ENCODE peak calls at places on chromosomes 12 and 14, in seven cellular contexts. One of them, this sample, is unnamed.

GRCh38 chr14:55873229-55873628 is 245.0 kb upstream of the PELI2 start:
- DNase-seq in heart right ventricle: no peak
- DNase-seq in PC-3: no peak
- DNase-seq in suprapubic skin: no peak
- DNase-seq in osteoblast: no peak
- DNase-seq in CD4-positive, CD25-positive, alpha-beta regulatory T cell: no peak
- DNase-seq in substantia nigra: no peak
- DNase-seq in this sample: no peak

GRCh38 chr14:93688239-93688666 is 100.0 kb downstream of the PRIMA1 start:
- DNase-seq in suprapubic skin: no peak
- DNase-seq in osteoblast: no peak
- DNase-seq in PC-3: no peak
- DNase-seq in substantia nigra: no peak
- DNase-seq in CD4-positive, CD25-positive, alpha-beta regulatory T cell: no peak
- DNase-seq in heart right ventricle: no peak
- DNase-seq in this sample: no peak

GRCh38 chr14:73283592-73284379 is 46.5 kb downstream of the PAPLN start:
- DNase-seq in PC-3: peak
- DNase-seq in osteoblast: no peak
- DNase-seq in heart right ventricle: no peak
- DNase-seq in CD4-positive, CD25-positive, alpha-beta regulatory T cell: no peak
- DNase-seq in suprapubic skin: no peak
- DNase-seq in substantia nigra: peak
- DNase-seq in this sample: peak

GRCh38 chr12:2353281-2353680 is 300.5 kb downstream of the CACNA1C start:
- DNase-seq in substantia nigra: no peak
- DNase-seq in osteoblast: no peak
- DNase-seq in heart right ventricle: no peak
- DNase-seq in suprapubic skin: no peak
- DNase-seq in CD4-positive, CD25-positive, alpha-beta regulatory T cell: no peak
- DNase-seq in PC-3: no peak
- DNase-seq in this sample: no peak

GRCh38 chr14:101017806-101018560 is 114.5 kb upstream of the RTL1 start:
- DNase-seq in CD4-positive, CD25-positive, alpha-beta regulatory T cell: no peak
- DNase-seq in substantia nigra: no peak
- DNase-seq in heart right ventricle: no peak
- DNase-seq in suprapubic skin: no peak
- DNase-seq in PC-3: no peak
- DNase-seq in osteoblast: no peak
- DNase-seq in this sample: no peak

GRCh38 chr12:110349521-110350151 is 53.9 kb downstream of the ANAPC7 start:
- DNase-seq in CD4-positive, CD25-positive, alpha-beta regulatory T cell: peak
- DNase-seq in heart right ventricle: no peak
- DNase-seq in PC-3: no peak
- DNase-seq in substantia nigra: no peak
- DNase-seq in suprapubic skin: no peak
- DNase-seq in osteoblast: no peak
- DNase-seq in this sample: no peak

GRCh38 chr12:42756841-42757661 is 167.5 kb upstream of the PRICKLE1 start:
- DNase-seq in substantia nigra: no peak
- DNase-seq in suprapubic skin: no peak
- DNase-seq in heart right ventricle: no peak
- DNase-seq in PC-3: peak
- DNase-seq in osteoblast: peak
- DNase-seq in CD4-positive, CD25-positive, alpha-beta regulatory T cell: no peak
- DNase-seq in this sample: peak

GRCh38 chr14:105162374-105162979 is 6.1 kb downstream of the JAG2 start:
- DNase-seq in CD4-positive, CD25-positive, alpha-beta regulatory T cell: no peak
- DNase-seq in heart right ventricle: no peak
- DNase-seq in osteoblast: no peak
- DNase-seq in suprapubic skin: no peak
- DNase-seq in substantia nigra: no peak
- DNase-seq in PC-3: peak
- DNase-seq in this sample: no peak

GRCh38 chr12:67710582-67710981 is 62.0 kb downstream of the DYRK2 start:
- DNase-seq in suprapubic skin: no peak
- DNase-seq in PC-3: peak
- DNase-seq in substantia nigra: no peak
- DNase-seq in heart right ventricle: peak
- DNase-seq in CD4-positive, CD25-positive, alpha-beta regulatory T cell: no peak
- DNase-seq in osteoblast: peak
- DNase-seq in this sample: peak

GRCh38 chr14:50967719-50968266 is 23.5 kb upstream of the PYGL start:
- DNase-seq in heart right ventricle: no peak
- DNase-seq in PC-3: no peak
- DNase-seq in osteoblast: peak
- DNase-seq in CD4-positive, CD25-positive, alpha-beta regulatory T cell: no peak
- DNase-seq in substantia nigra: no peak
- DNase-seq in suprapubic skin: no peak
- DNase-seq in this sample: no peak
- H3K27ac ChIP-seq in heart right ventricle: no peak
- H3K27ac ChIP-seq in PC-3: no peak
- H3K27ac ChIP-seq in osteoblast: no peak
- H3K27ac ChIP-seq in CD4-positive, CD25-positive, alpha-beta regulatory T cell: no peak
- H3K27ac ChIP-seq in substantia nigra: no peak
- H3K27ac ChIP-seq in suprapubic skin: no peak
- H3K27ac ChIP-seq in this sample: no peak

GRCh38 chr14:75267141-75267601 is 11.5 kb upstream of the FOS start:
- DNase-seq in CD4-positive, CD25-positive, alpha-beta regulatory T cell: no peak
- DNase-seq in heart right ventricle: no peak
- DNase-seq in osteoblast: no peak
- DNase-seq in substantia nigra: no peak
- DNase-seq in suprapubic skin: peak
- DNase-seq in PC-3: no peak
- DNase-seq in this sample: peak
- H3K27ac ChIP-seq in CD4-positive, CD25-positive, alpha-beta regulatory T cell: no peak
- H3K27ac ChIP-seq in heart right ventricle: peak
- H3K27ac ChIP-seq in osteoblast: peak
- H3K27ac ChIP-seq in substantia nigra: no peak
- H3K27ac ChIP-seq in suprapubic skin: peak
- H3K27ac ChIP-seq in PC-3: no peak
- H3K27ac ChIP-seq in this sample: peak

GRCh38 chr12:50240792-50241114 is 42.6 kb downstream of the LIMA1 start:
- DNase-seq in suprapubic skin: no peak
- DNase-seq in osteoblast: no peak
- DNase-seq in heart right ventricle: no peak
- DNase-seq in CD4-positive, CD25-positive, alpha-beta regulatory T cell: no peak
- DNase-seq in substantia nigra: no peak
- DNase-seq in PC-3: no peak
- DNase-seq in this sample: no peak

GRCh38 chr12:50241178-50241577 is 42.1 kb downstream of the LIMA1 start:
- DNase-seq in heart right ventricle: no peak
- DNase-seq in substantia nigra: no peak
- DNase-seq in suprapubic skin: no peak
- DNase-seq in PC-3: peak
- DNase-seq in osteoblast: no peak
- DNase-seq in CD4-positive, CD25-positive, alpha-beta regulatory T cell: no peak
- DNase-seq in this sample: no peak

GRCh38 chr12:50246159-50246865 is 37.0 kb downstream of the LIMA1 start:
- DNase-seq in CD4-positive, CD25-positive, alpha-beta regulatory T cell: no peak
- DNase-seq in suprapubic skin: no peak
- DNase-seq in heart right ventricle: no peak
- DNase-seq in substantia nigra: no peak
- DNase-seq in osteoblast: peak
- DNase-seq in PC-3: no peak
- DNase-seq in this sample: no peak

GRCh38 chr12:50242751-50243191 is 40.5 kb downstream of the LIMA1 start:
- DNase-seq in PC-3: peak
- DNase-seq in substantia nigra: no peak
- DNase-seq in osteoblast: peak
- DNase-seq in CD4-positive, CD25-positive, alpha-beta regulatory T cell: no peak
- DNase-seq in heart right ventricle: no peak
- DNase-seq in suprapubic skin: no peak
- DNase-seq in this sample: peak

GRCh38 chr12:50243507-50243906 is 39.8 kb downstream of the LIMA1 start:
- DNase-seq in suprapubic skin: no peak
- DNase-seq in heart right ventricle: no peak
- DNase-seq in osteoblast: no peak
- DNase-seq in CD4-positive, CD25-positive, alpha-beta regulatory T cell: no peak
- DNase-seq in substantia nigra: no peak
- DNase-seq in PC-3: no peak
- DNase-seq in this sample: no peak
- H3K27ac ChIP-seq in suprapubic skin: peak
- H3K27ac ChIP-seq in heart right ventricle: no peak
- H3K27ac ChIP-seq in osteoblast: peak
- H3K27ac ChIP-seq in CD4-positive, CD25-positive, alpha-beta regulatory T cell: no peak
- H3K27ac ChIP-seq in substantia nigra: no peak
- H3K27ac ChIP-seq in PC-3: peak
- H3K27ac ChIP-seq in this sample: peak

GRCh38 chr12:47014474-47014873 is 64.9 kb upstream of the PCED1B start:
- DNase-seq in substantia nigra: no peak
- DNase-seq in osteoblast: no peak
- DNase-seq in CD4-positive, CD25-positive, alpha-beta regulatory T cell: no peak
- DNase-seq in suprapubic skin: no peak
- DNase-seq in PC-3: peak
- DNase-seq in heart right ventricle: no peak
- DNase-seq in this sample: peak
- H3K27ac ChIP-seq in substantia nigra: no peak
- H3K27ac ChIP-seq in osteoblast: peak
- H3K27ac ChIP-seq in CD4-positive, CD25-positive, alpha-beta regulatory T cell: no peak
- H3K27ac ChIP-seq in suprapubic skin: no peak
- H3K27ac ChIP-seq in PC-3: peak
- H3K27ac ChIP-seq in heart right ventricle: no peak
- H3K27ac ChIP-seq in this sample: peak

DNA sequence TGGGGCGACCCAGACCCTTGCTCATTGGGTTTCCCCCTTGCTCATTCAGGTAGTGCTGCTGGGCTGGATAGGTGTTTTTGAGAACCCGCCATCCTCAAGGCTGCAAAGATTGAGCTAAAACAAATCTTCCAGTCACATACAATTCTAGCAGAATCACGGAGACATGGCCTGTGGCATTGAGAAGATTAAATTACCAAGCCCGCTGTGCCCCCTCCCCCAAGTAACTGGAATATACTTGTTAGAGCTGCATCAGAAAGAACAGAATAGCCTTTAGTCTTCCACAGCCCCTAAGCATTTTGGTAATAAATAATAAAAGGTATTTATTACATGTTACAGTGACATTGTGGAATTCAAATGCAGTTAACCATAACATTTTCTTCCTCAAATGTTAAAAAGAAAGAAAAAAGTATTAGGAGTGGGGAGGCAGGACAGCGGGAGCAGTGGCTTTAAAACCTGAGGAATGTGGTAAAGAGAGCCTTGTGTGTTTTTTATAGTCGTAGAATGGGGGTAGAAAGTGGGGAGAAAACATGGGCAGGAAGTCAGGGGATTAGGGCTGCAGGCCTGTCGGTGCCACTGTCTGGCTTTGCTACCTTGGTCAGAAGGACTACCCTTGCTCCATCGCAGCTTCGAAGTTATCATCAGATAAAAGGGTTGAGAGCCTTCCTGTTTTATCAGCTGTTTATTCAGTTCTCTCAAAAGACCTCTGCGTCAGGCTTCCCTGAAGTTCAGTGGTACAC is 255.8 kb downstream of the MSRB3 start:
- DNase-seq in heart right ventricle: no peak
- DNase-seq in osteoblast: no peak
- DNase-seq in CD4-positive, CD25-positive, alpha-beta regulatory T cell: no peak
- DNase-seq in suprapubic skin: no peak
- DNase-seq in substantia nigra: no peak
- DNase-seq in PC-3: no peak
- DNase-seq in this sample: no peak
- H3K27ac ChIP-seq in heart right ventricle: no peak
- H3K27ac ChIP-seq in osteoblast: peak
- H3K27ac ChIP-seq in CD4-positive, CD25-positive, alpha-beta regulatory T cell: no peak
- H3K27ac ChIP-seq in suprapubic skin: no peak
- H3K27ac ChIP-seq in substantia nigra: no peak
- H3K27ac ChIP-seq in PC-3: peak
- H3K27ac ChIP-seq in this sample: peak

GRCh38 chr14:33938131-33938949 is 12.5 kb downstream of the EGLN3 start:
- DNase-seq in heart right ventricle: peak
- DNase-seq in osteoblast: no peak
- DNase-seq in PC-3: peak
- DNase-seq in substantia nigra: peak
- DNase-seq in suprapubic skin: peak
- DNase-seq in CD4-positive, CD25-positive, alpha-beta regulatory T cell: no peak
- DNase-seq in this sample: no peak
- H3K27ac ChIP-seq in heart right ventricle: peak
- H3K27ac ChIP-seq in osteoblast: no peak
- H3K27ac ChIP-seq in PC-3: peak
- H3K27ac ChIP-seq in substantia nigra: peak
- H3K27ac ChIP-seq in suprapubic skin: peak
- H3K27ac ChIP-seq in CD4-positive, CD25-positive, alpha-beta regulatory T cell: no peak
- H3K27ac ChIP-seq in this sample: no peak

DNA sequence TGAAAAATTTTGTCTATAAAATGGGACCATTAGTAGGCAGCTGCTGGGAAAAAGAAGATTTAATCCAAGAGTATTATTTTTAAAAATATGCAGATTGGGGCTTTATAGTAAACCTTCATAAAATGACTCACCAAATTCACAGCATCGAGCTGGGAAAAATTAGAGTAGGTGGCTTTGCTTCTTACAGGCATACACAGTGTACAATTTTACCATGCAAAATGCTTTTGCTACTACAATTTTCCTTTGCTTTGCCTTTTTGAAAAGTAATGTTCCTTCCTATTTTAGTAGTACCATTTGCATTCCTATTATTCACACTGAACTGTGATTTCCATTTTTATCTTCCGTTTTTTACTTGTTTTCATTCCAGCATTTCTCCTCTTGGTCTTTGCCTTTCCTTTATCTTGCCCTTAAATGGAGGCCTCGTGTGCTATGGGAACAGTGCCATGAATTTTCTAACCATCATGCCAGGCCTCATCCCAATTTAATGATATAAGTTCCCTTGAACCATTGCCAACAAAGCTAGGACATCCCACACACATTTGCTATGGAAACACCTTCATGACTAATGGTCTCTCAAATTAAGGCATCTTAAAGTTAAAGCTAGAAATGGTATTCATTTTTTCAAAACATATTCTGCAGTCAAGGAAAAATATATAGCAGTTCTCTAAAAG is 117.5 kb downstream of the BTG1 start:
- DNase-seq in substantia nigra: no peak
- DNase-seq in heart right ventricle: no peak
- DNase-seq in CD4-positive, CD25-positive, alpha-beta regulatory T cell: no peak
- DNase-seq in osteoblast: peak
- DNase-seq in PC-3: peak
- DNase-seq in suprapubic skin: no peak
- DNase-seq in this sample: peak
- H3K27ac ChIP-seq in substantia nigra: no peak
- H3K27ac ChIP-seq in heart right ventricle: no peak
- H3K27ac ChIP-seq in CD4-positive, CD25-positive, alpha-beta regulatory T cell: no peak
- H3K27ac ChIP-seq in osteoblast: peak
- H3K27ac ChIP-seq in PC-3: no peak
- H3K27ac ChIP-seq in suprapubic skin: peak
- H3K27ac ChIP-seq in this sample: no peak

DNA sequence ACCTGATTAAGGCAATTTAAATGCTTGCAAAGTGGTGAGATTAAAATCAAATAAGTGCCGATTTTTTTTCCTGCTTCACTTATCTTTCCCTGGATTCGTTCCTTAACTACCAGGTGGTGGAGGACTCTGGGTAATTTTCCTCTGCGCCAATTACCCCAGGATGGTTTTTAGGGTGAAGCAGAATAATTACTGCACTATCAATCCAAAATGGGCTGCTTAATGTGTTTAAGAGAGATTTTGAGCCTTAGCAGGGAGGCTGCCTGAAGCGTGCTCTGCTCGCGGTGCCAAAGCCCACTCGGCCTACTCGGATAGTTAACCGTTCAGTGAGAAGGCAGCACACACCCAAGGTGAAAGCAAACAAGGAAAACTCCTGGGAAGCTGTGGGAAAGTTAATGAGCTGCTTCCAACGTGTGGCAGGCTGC is 274.9 kb upstream of the LMO3 start:
- DNase-seq in osteoblast: no peak
- DNase-seq in suprapubic skin: no peak
- DNase-seq in CD4-positive, CD25-positive, alpha-beta regulatory T cell: no peak
- DNase-seq in PC-3: no peak
- DNase-seq in heart right ventricle: no peak
- DNase-seq in substantia nigra: no peak
- DNase-seq in this sample: no peak
- H3K27ac ChIP-seq in osteoblast: no peak
- H3K27ac ChIP-seq in suprapubic skin: no peak
- H3K27ac ChIP-seq in CD4-positive, CD25-positive, alpha-beta regulatory T cell: no peak
- H3K27ac ChIP-seq in PC-3: no peak
- H3K27ac ChIP-seq in heart right ventricle: no peak
- H3K27ac ChIP-seq in substantia nigra: no peak
- H3K27ac ChIP-seq in this sample: no peak